ENCODE peak calls at places on chromosomes 2 and 18, in nine cellular contexts. One of them, this sample, is unnamed.

GRCh38 chr2:82636411-82637020 is 1822.6 kb downstream of the SUCLG1 start:
- DNase-seq in PC-3: peak
- DNase-seq in GM23248: no peak
- DNase-seq in MM.1S: no peak
- DNase-seq in neural progenitor cell: no peak
- DNase-seq in OCI-LY7: no peak
- DNase-seq in SK-N-SH: no peak
- DNase-seq in GM23338: no peak
- DNase-seq in HCT116: no peak
- DNase-seq in this sample: no peak

GRCh38 chr2:219482674-219483405 is 15.9 kb upstream of the GMPPA start:
- DNase-seq in GM23338: no peak
- DNase-seq in HCT116: no peak
- DNase-seq in PC-3: no peak
- DNase-seq in MM.1S: no peak
- DNase-seq in SK-N-SH: no peak
- DNase-seq in GM23248: no peak
- DNase-seq in neural progenitor cell: no peak
- DNase-seq in OCI-LY7: no peak
- DNase-seq in this sample: no peak

GRCh38 chr2:46275995-46276394 is 21.2 kb upstream of the EPAS1 start:
- DNase-seq in HCT116: no peak
- DNase-seq in MM.1S: no peak
- DNase-seq in neural progenitor cell: peak
- DNase-seq in GM23338: peak
- DNase-seq in OCI-LY7: no peak
- DNase-seq in SK-N-SH: no peak
- DNase-seq in PC-3: no peak
- DNase-seq in GM23248: peak
- DNase-seq in this sample: no peak

GRCh38 chr2:86079981-86080911 is 25.4 kb downstream of the POLR1A start:
- DNase-seq in GM23338: peak
- DNase-seq in OCI-LY7: peak
- DNase-seq in SK-N-SH: peak
- DNase-seq in GM23248: peak
- DNase-seq in HCT116: peak
- DNase-seq in neural progenitor cell: peak
- DNase-seq in PC-3: peak
- DNase-seq in MM.1S: peak
- DNase-seq in this sample: peak

GRCh38 chr2:14134737-14135136 is 497.8 kb upstream of the LRATD1 start:
- DNase-seq in GM23248: no peak
- DNase-seq in HCT116: no peak
- DNase-seq in OCI-LY7: no peak
- DNase-seq in PC-3: no peak
- DNase-seq in neural progenitor cell: no peak
- DNase-seq in SK-N-SH: no peak
- DNase-seq in GM23338: no peak
- DNase-seq in MM.1S: no peak
- DNase-seq in this sample: no peak

GRCh38 chr2:88136817-88137216 is 9.0 kb upstream of the FABP1 start:
- DNase-seq in PC-3: no peak
- DNase-seq in OCI-LY7: no peak
- DNase-seq in GM23248: no peak
- DNase-seq in GM23338: no peak
- DNase-seq in MM.1S: no peak
- DNase-seq in HCT116: no peak
- DNase-seq in SK-N-SH: no peak
- DNase-seq in neural progenitor cell: no peak
- DNase-seq in this sample: no peak

GRCh38 chr2:150983498-150983897 is 278.2 kb downstream of the RBM43 start:
- DNase-seq in GM23338: peak
- DNase-seq in GM23248: no peak
- DNase-seq in neural progenitor cell: no peak
- DNase-seq in HCT116: no peak
- DNase-seq in SK-N-SH: no peak
- DNase-seq in PC-3: no peak
- DNase-seq in MM.1S: peak
- DNase-seq in OCI-LY7: no peak
- DNase-seq in this sample: no peak

GRCh38 chr2:181457741-181458425 is 697 bp downstream of the ITGA4 start:
- DNase-seq in OCI-LY7: peak
- DNase-seq in neural progenitor cell: peak
- DNase-seq in PC-3: no peak
- DNase-seq in MM.1S: peak
- DNase-seq in GM23338: peak
- DNase-seq in GM23248: peak
- DNase-seq in HCT116: no peak
- DNase-seq in SK-N-SH: peak
- DNase-seq in this sample: peak

GRCh38 chr18:27673861-27674260 is 488.8 kb upstream of the CHST9 start:
- DNase-seq in MM.1S: no peak
- DNase-seq in PC-3: no peak
- DNase-seq in GM23338: no peak
- DNase-seq in HCT116: no peak
- DNase-seq in GM23248: no peak
- DNase-seq in OCI-LY7: no peak
- DNase-seq in SK-N-SH: no peak
- DNase-seq in neural progenitor cell: no peak
- DNase-seq in this sample: no peak

GRCh38 chr18:5305835-5306234 is 10.3 kb upstream of the ZBTB14 start:
- DNase-seq in SK-N-SH: no peak
- DNase-seq in GM23248: no peak
- DNase-seq in OCI-LY7: no peak
- DNase-seq in MM.1S: no peak
- DNase-seq in neural progenitor cell: no peak
- DNase-seq in HCT116: no peak
- DNase-seq in GM23338: no peak
- DNase-seq in PC-3: no peak
- DNase-seq in this sample: no peak

GRCh38 chr18:47215554-47216138 is 35.8 kb downstream of the SKOR2 start:
- DNase-seq in OCI-LY7: peak
- DNase-seq in HCT116: peak
- DNase-seq in MM.1S: peak
- DNase-seq in GM23248: peak
- DNase-seq in neural progenitor cell: peak
- DNase-seq in SK-N-SH: peak
- DNase-seq in GM23338: peak
- DNase-seq in PC-3: peak
- DNase-seq in this sample: peak

GRCh38 chr2:228841475-228841874 is 429.6 kb downstream of the PID1 start:
- DNase-seq in GM23248: no peak
- DNase-seq in SK-N-SH: no peak
- DNase-seq in HCT116: no peak
- DNase-seq in MM.1S: no peak
- DNase-seq in neural progenitor cell: no peak
- DNase-seq in PC-3: no peak
- DNase-seq in OCI-LY7: no peak
- DNase-seq in GM23338: no peak
- DNase-seq in this sample: no peak

GRCh38 chr18:62660741-62661140 is 54.6 kb upstream of the PHLPP1 start:
- DNase-seq in GM23248: peak
- DNase-seq in GM23338: no peak
- DNase-seq in PC-3: no peak
- DNase-seq in MM.1S: no peak
- DNase-seq in OCI-LY7: no peak
- DNase-seq in SK-N-SH: no peak
- DNase-seq in HCT116: no peak
- DNase-seq in neural progenitor cell: no peak
- DNase-seq in this sample: no peak

GRCh38 chr2:44817673-44818335 is 123.7 kb upstream of the SIX3 start:
- DNase-seq in MM.1S: no peak
- DNase-seq in neural progenitor cell: no peak
- DNase-seq in OCI-LY7: no peak
- DNase-seq in SK-N-SH: no peak
- DNase-seq in PC-3: no peak
- DNase-seq in GM23338: no peak
- DNase-seq in GM23248: no peak
- DNase-seq in HCT116: no peak
- DNase-seq in this sample: no peak

DNA sequence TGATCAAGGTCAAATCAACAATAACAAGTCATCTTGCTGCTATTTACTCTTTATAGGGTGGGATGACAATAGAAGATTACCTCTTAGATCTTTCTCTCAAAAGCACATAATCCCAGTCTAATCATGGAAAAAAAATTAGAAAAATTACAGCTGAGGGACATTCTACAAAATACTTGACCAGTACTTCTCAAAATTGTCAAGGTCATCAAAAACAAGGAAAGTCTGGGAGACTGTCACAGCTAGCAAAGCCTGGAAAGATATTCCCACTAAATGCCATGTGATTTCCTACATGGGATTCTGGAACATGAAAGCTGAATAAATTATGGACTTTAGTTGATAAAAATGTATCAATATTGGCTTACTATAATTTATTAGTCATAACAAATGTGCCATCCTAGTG is 276.2 kb downstream of the RNF144A start:
- DNase-seq in GM23338: no peak
- DNase-seq in OCI-LY7: no peak
- DNase-seq in PC-3: no peak
- DNase-seq in HCT116: no peak
- DNase-seq in SK-N-SH: no peak
- DNase-seq in GM23248: no peak
- DNase-seq in MM.1S: no peak
- DNase-seq in neural progenitor cell: no peak
- DNase-seq in this sample: no peak
- H2AFZ ChIP-seq in GM23338: no peak
- H2AFZ ChIP-seq in OCI-LY7: no peak
- H2AFZ ChIP-seq in PC-3: no peak
- H2AFZ ChIP-seq in HCT116: no peak
- H2AFZ ChIP-seq in SK-N-SH: no peak
- H2AFZ ChIP-seq in GM23248: no peak
- H2AFZ ChIP-seq in MM.1S: no peak
- H2AFZ ChIP-seq in neural progenitor cell: no peak
- H2AFZ ChIP-seq in this sample: no peak

GRCh38 chr18:9835796-9836195 is 50.0 kb upstream of the TXNDC2 start:
- DNase-seq in SK-N-SH: peak
- DNase-seq in neural progenitor cell: no peak
- DNase-seq in HCT116: no peak
- DNase-seq in MM.1S: no peak
- DNase-seq in PC-3: no peak
- DNase-seq in GM23248: no peak
- DNase-seq in GM23338: no peak
- DNase-seq in OCI-LY7: no peak
- DNase-seq in this sample: no peak

GRCh38 chr18:9831723-9832199 is 54.0 kb upstream of the TXNDC2 start:
- DNase-seq in neural progenitor cell: no peak
- DNase-seq in PC-3: no peak
- DNase-seq in GM23248: no peak
- DNase-seq in MM.1S: no peak
- DNase-seq in SK-N-SH: no peak
- DNase-seq in GM23338: no peak
- DNase-seq in OCI-LY7: no peak
- DNase-seq in HCT116: no peak
- DNase-seq in this sample: no peak

GRCh38 chr18:9835112-9835755 is 50.5 kb upstream of the TXNDC2 start:
- DNase-seq in OCI-LY7: no peak
- DNase-seq in MM.1S: no peak
- DNase-seq in HCT116: no peak
- DNase-seq in PC-3: no peak
- DNase-seq in GM23338: peak
- DNase-seq in SK-N-SH: no peak
- DNase-seq in neural progenitor cell: no peak
- DNase-seq in GM23248: no peak
- DNase-seq in this sample: peak

GRCh38 chr18:9832871-9833270 is 52.9 kb upstream of the TXNDC2 start:
- DNase-seq in MM.1S: no peak
- DNase-seq in HCT116: no peak
- DNase-seq in PC-3: no peak
- DNase-seq in SK-N-SH: no peak
- DNase-seq in GM23338: no peak
- DNase-seq in neural progenitor cell: no peak
- DNase-seq in GM23248: no peak
- DNase-seq in OCI-LY7: no peak
- DNase-seq in this sample: no peak

DNA sequence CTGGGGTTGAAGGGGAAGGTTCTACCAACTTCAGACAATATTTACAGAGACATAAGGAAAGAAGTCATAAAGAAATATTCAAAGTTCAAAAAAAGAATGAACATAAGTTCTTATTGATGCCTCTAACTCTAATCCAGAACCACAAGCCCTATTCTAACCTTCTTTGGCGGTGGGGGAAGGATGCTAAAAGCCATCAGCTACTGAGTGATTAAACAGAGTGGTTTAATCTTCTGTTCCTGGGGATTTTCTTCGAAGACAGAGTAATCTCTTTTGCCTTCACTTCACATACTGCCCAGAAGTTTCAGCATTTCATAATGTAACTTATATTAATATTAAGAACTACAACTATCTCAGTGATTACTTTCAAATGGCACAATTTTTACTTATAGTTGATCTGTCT is 51.2 kb upstream of the TXNDC2 start:
- DNase-seq in SK-N-SH: no peak
- DNase-seq in HCT116: no peak
- DNase-seq in OCI-LY7: no peak
- DNase-seq in GM23248: no peak
- DNase-seq in neural progenitor cell: no peak
- DNase-seq in GM23338: no peak
- DNase-seq in MM.1S: no peak
- DNase-seq in PC-3: no peak
- DNase-seq in this sample: no peak
- H3K4me2 ChIP-seq in SK-N-SH: no peak
- H3K4me2 ChIP-seq in HCT116: no peak
- H3K4me2 ChIP-seq in OCI-LY7: no peak
- H3K4me2 ChIP-seq in GM23248: no peak
- H3K4me2 ChIP-seq in neural progenitor cell: no peak
- H3K4me2 ChIP-seq in GM23338: peak
- H3K4me2 ChIP-seq in MM.1S: no peak
- H3K4me2 ChIP-seq in PC-3: no peak
- H3K4me2 ChIP-seq in this sample: peak

GRCh38 chr2:241559489-241560180 is 1.1 kb downstream of the BOK start:
- DNase-seq in SK-N-SH: peak
- DNase-seq in GM23338: peak
- DNase-seq in HCT116: no peak
- DNase-seq in GM23248: peak
- DNase-seq in OCI-LY7: no peak
- DNase-seq in MM.1S: no peak
- DNase-seq in PC-3: peak
- DNase-seq in neural progenitor cell: peak
- DNase-seq in this sample: peak
- TF ChIP-seq EZH2phosphoT487 in SK-N-SH: no peak
- TF ChIP-seq EZH2phosphoT487 in GM23338: no peak
- TF ChIP-seq EZH2phosphoT487 in HCT116: no peak
- TF ChIP-seq EZH2phosphoT487 in GM23248: no peak
- TF ChIP-seq EZH2phosphoT487 in OCI-LY7: no peak
- TF ChIP-seq EZH2phosphoT487 in MM.1S: no peak
- TF ChIP-seq EZH2phosphoT487 in PC-3: peak
- TF ChIP-seq EZH2phosphoT487 in neural progenitor cell: no peak
- TF ChIP-seq EZH2phosphoT487 in this sample: no peak

GRCh38 chr2:199431748-199432213 is 26.0 kb downstream of the SATB2 start:
- DNase-seq in SK-N-SH: no peak
- DNase-seq in GM23248: no peak
- DNase-seq in MM.1S: no peak
- DNase-seq in GM23338: peak
- DNase-seq in HCT116: peak
- DNase-seq in PC-3: peak
- DNase-seq in neural progenitor cell: peak
- DNase-seq in OCI-LY7: no peak
- DNase-seq in this sample: no peak
- H2AFZ ChIP-seq in SK-N-SH: no peak
- H2AFZ ChIP-seq in GM23248: no peak
- H2AFZ ChIP-seq in MM.1S: no peak
- H2AFZ ChIP-seq in GM23338: no peak
- H2AFZ ChIP-seq in HCT116: peak
- H2AFZ ChIP-seq in PC-3: no peak
- H2AFZ ChIP-seq in neural progenitor cell: no peak
- H2AFZ ChIP-seq in OCI-LY7: no peak
- H2AFZ ChIP-seq in this sample: no peak